ENCODE peak calls at places on chromosomes 2 and 18, in nine cellular contexts. I is IMR-90; X is CD4-positive, alpha-beta memory T cell; G is stimulated activated CD4-positive, alpha-beta T cell treated with anti-CD3 and anti-CD28 coated beads, Interleukin-12 subunit alpha, Interleukin-12 subunit beta, amount 100 ng/mL, for 48 hours; Z is stimulated activated naive CD8-positive, alpha-beta T cell treated with anti-CD3 and anti-CD28 coated beads, Interleukin-15, amount 100 ng/mL, for 72 hours; O is activated CD8-positive, alpha-beta T cell treated with anti-CD3 and anti-CD28 coated beads for 36 hours; F is left cardiac atrium; H is GM06990; D is HuH-7.5. B is an unnamed sample.
A peak's percentile ranks its signal among the peaks of the same experiment; 100 is the strongest.

GRCh38 chr2:94872676-94873361 is 1.6 kb downstream of the TEKT4 start:
- DNase-seq in I (no peak), X (no peak), G (no peak), Z (no peak), O (no peak), F (no peak), H (no peak), D (no peak), B (no peak)

GRCh38 chr18:11570770-11571169 is 38.6 kb upstream of the SLC35G4 start:
- DNase-seq in I (peak; percentile 24), X (no peak), G (no peak), Z (no peak), O (peak; percentile 24), F (no peak), H (no peak), D (no peak), B (peak; percentile 22)

GRCh38 chr2:167686691-167687090 is 560.7 kb downstream of the STK39 start:
- DNase-seq in I (no peak), X (no peak), G (no peak), Z (no peak), O (no peak), F (no peak), H (no peak), D (no peak), B (no peak)

GRCh38 chr18:44840053-44840826 is 159.6 kb downstream of the SETBP1 start:
- DNase-seq in I (no peak), X (no peak), G (no peak), Z (no peak), O (no peak), F (no peak), H (no peak), D (no peak), B (peak; percentile 80)

GRCh38 chr2:155412599-155412998 is 714.1 kb downstream of the KCNJ3 start:
- DNase-seq in I (no peak), X (no peak), G (no peak), Z (no peak), O (no peak), F (no peak), H (peak; percentile 42), D (no peak), B (no peak)

GRCh38 chr2:208300847-208301618 is 35.0 kb downstream of the PIKFYVE start:
- DNase-seq in I (no peak), X (no peak), G (no peak), Z (no peak), O (no peak), F (no peak), H (no peak), D (no peak), B (no peak)

GRCh38 chr2:69271831-69272257 is 115.2 kb downstream of the GFPT1 start:
- DNase-seq in I (peak; percentile 77), X (no peak), G (no peak), Z (no peak), O (no peak), F (no peak), H (no peak), D (no peak), B (peak; percentile 77)

GRCh38 chr18:69217271-69217670 is 183.4 kb upstream of the DOK6 start:
- DNase-seq in I (no peak), X (no peak), G (no peak), Z (no peak), O (no peak), F (no peak), H (no peak), D (no peak), B (no peak)

GRCh38 chr2:124983595-124983994 is 958.5 kb downstream of the CNTNAP5 start:
- DNase-seq in I (peak; percentile 51), X (no peak), G (no peak), Z (no peak), O (no peak), F (no peak), H (no peak), D (no peak), B (peak; percentile 13)

GRCh38 chr18:22609642-22610041 is 191.9 kb upstream of the CTAGE1 start:
- DNase-seq in I (peak; percentile 16), X (no peak), G (no peak), Z (no peak), O (no peak), F (peak; percentile 85), H (no peak), D (peak; percentile 22), B (peak; percentile 52)

GRCh38 chr2:230434677-230435324 is 18.8 kb downstream of the SP100 start:
- DNase-seq in I (no peak), X (no peak), G (no peak), Z (no peak), O (no peak), F (no peak), H (no peak), D (no peak), B (no peak)

GRCh38 chr2:238100049-238100820 is at the start of gene ESPNL:
- DNase-seq in I (no peak), X (no peak), G (no peak), Z (no peak), O (no peak), F (no peak), H (no peak), D (no peak), B (no peak)

GRCh38 chr2:231342111-231342711 is 53.3 kb upstream of the B3GNT7 start:
- DNase-seq in I (no peak), X (no peak), G (no peak), Z (no peak), O (no peak), F (no peak), H (no peak), D (no peak), B (no peak)

GRCh38 chr2:64311948-64312621 is 141.9 kb upstream of the LGALSL start:
- DNase-seq in I (peak; percentile 78), X (no peak), G (no peak), Z (no peak), O (no peak), F (peak; percentile 89), H (no peak), D (peak; percentile 66), B (peak; percentile 88)

GRCh38 chr2:19059076-19059475 is 299.3 kb downstream of the OSR1 start:
- DNase-seq in I (no peak), X (no peak), G (no peak), Z (no peak), O (no peak), F (no peak), H (no peak), D (no peak), B (no peak)

GRCh38 chr18:36668349-36668748 is 160.5 kb downstream of the TPGS2 start:
- DNase-seq in I (no peak), X (no peak), G (no peak), Z (no peak), O (no peak), F (no peak), H (no peak), D (no peak), B (no peak)

GRCh38 chr2:217723078-217723477 is 279.7 kb downstream of the TNS1 start:
- DNase-seq in I (peak; percentile 72), X (no peak), G (no peak), Z (no peak), O (no peak), F (no peak), H (no peak), D (no peak), B (peak; percentile 43)

GRCh38 chr18:47679864-47680263 is 250.6 kb downstream of the SMAD2 start:
- DNase-seq in I (no peak), X (no peak), G (no peak), Z (no peak), O (no peak), F (no peak), H (peak; percentile 60), D (no peak), B (no peak)

GRCh38 chr2:239654266-239654665 is 253.4 kb upstream of the HDAC4 start:
- DNase-seq in I (no peak), X (no peak), G (no peak), Z (no peak), O (no peak), F (no peak), H (no peak), D (no peak), B (no peak)

GRCh38 chr2:66509326-66509811 is 74.4 kb downstream of the MEIS1 start:
- DNase-seq in I (peak; percentile 60), X (no peak), G (no peak), Z (no peak), O (no peak), F (no peak), H (no peak), D (no peak), B (peak; percentile 36)

GRCh38 chr2:191070276-191070675 is 56.3 kb upstream of the STAT1 start:
- DNase-seq in I (no peak), X (no peak), G (no peak), Z (no peak), O (no peak), F (no peak), H (no peak), D (no peak), B (no peak)

GRCh38 chr2:100529900-100530299 is 32.9 kb upstream of the PDCL3 start:
- DNase-seq in I (no peak), X (no peak), G (no peak), Z (no peak), O (no peak), F (no peak), H (no peak), D (no peak), B (no peak)

GRCh38 chr2:240831594-240832204 is 11.7 kb upstream of the KIF1A start:
- DNase-seq in I (no peak), X (no peak), G (no peak), Z (no peak), O (no peak), F (no peak), H (no peak), D (no peak), B (no peak)

GRCh38 chr2:206804326-206804725 is 38.9 kb downstream of the FASTKD2 start:
- DNase-seq in I (no peak), X (no peak), G (no peak), Z (no peak), O (no peak), F (no peak), H (no peak), D (no peak), B (peak; percentile 58)

GRCh38 chr2:33275689-33276444 is 200.6 kb upstream of the RASGRP3 start:
- DNase-seq in I (peak; percentile 96), X (peak; percentile 40), G (peak; percentile 3), Z (no peak), O (peak; percentile 54), F (peak; percentile 75), H (no peak), D (peak; percentile 23), B (peak; percentile 97)

GRCh38 chr2:29487967-29488550 is 372.8 kb downstream of the CLIP4 start:
- DNase-seq in I (peak; percentile 63), X (no peak), G (no peak), Z (no peak), O (no peak), F (no peak), H (peak; percentile 32), D (no peak), B (no peak)

GRCh38 chr2:42169100-42169868 is at the start of gene EML4:
- DNase-seq in I (peak; percentile 90), X (peak; percentile 94), G (peak; percentile 92), Z (peak; percentile 96), O (peak; percentile 92), F (peak; percentile 91), H (peak; percentile 89), D (peak; percentile 72), B (peak; percentile 85)

GRCh38 chr2:69242651-69243051 is 144.4 kb downstream of the GFPT1 start:
- DNase-seq in I (peak; percentile 86), X (no peak), G (no peak), Z (no peak), O (no peak), F (no peak), H (no peak), D (no peak), B (peak; percentile 59)

GRCh38 chr2:37418956-37419355 is 74.5 kb downstream of the QPCT start:
- DNase-seq in I (peak; percentile 58), X (no peak), G (no peak), Z (no peak), O (no peak), F (no peak), H (no peak), D (no peak), B (no peak)

GRCh38 chr18:80200171-80200931 is 47.0 kb downstream of the PARD6G start:
- DNase-seq in I (peak; percentile 17), X (no peak), G (no peak), Z (no peak), O (no peak), F (no peak), H (no peak), D (peak; percentile 58), B (no peak)

GRCh38 chr2:105469781-105470180 is 70.9 kb upstream of the FHL2 start:
- DNase-seq in I (no peak), X (no peak), G (no peak), Z (no peak), O (no peak), F (no peak), H (no peak), D (no peak), B (no peak)